ENCODE peak calls at places on chromosomes 7 and 10, in nine cellular contexts. M, C, U, V, W, K, F, O and R are unnamed samples.

GRCh38 chr10:123442901-123443300 is 223.3 kb upstream of the GPR26 start:
- DNase-seq in M (no peak), C (peak), U (no peak), V (no peak), W (no peak), K (no peak), F (no peak), O (no peak), R (peak)

GRCh38 chr7:927031-927671 is 27.3 kb downstream of the ADAP1 start:
- DNase-seq in M (no peak), C (no peak), U (peak), V (no peak), W (no peak), K (no peak), F (no peak), O (no peak), R (no peak)

GRCh38 chr10:80186364-80187012 is 18.8 kb downstream of the ANXA11 start:
- DNase-seq in M (no peak), C (no peak), U (peak), V (no peak), W (no peak), K (no peak), F (no peak), O (no peak), R (no peak)

GRCh38 chr7:129381710-129382484 is 52.3 kb upstream of the STRIP2 start:
- DNase-seq in M (no peak), C (no peak), U (no peak), V (no peak), W (no peak), K (no peak), F (no peak), O (no peak), R (no peak)

GRCh38 chr7:114502454-114503254 is 88.0 kb downstream of the FOXP2 start:
- DNase-seq in M (no peak), C (no peak), U (no peak), V (no peak), W (peak), K (no peak), F (no peak), O (peak), R (no peak)

GRCh38 chr10:34656676-34657075 is 158.4 kb downstream of the PARD3 start:
- DNase-seq in M (peak), C (no peak), U (no peak), V (no peak), W (no peak), K (no peak), F (no peak), O (no peak), R (no peak)

GRCh38 chr7:31432166-31432565 is 81.7 kb upstream of the ITPRID1 start:
- DNase-seq in M (no peak), C (no peak), U (no peak), V (no peak), W (no peak), K (no peak), F (no peak), O (no peak), R (no peak)

GRCh38 chr10:101052285-101052684 is 9.5 kb upstream of the KAZALD1 start:
- DNase-seq in M (no peak), C (no peak), U (no peak), V (no peak), W (peak), K (peak), F (no peak), O (no peak), R (no peak)

GRCh38 chr7:101537205-101537604 is 91.9 kb downstream of the MYL10 start:
- DNase-seq in M (no peak), C (no peak), U (no peak), V (no peak), W (no peak), K (peak), F (no peak), O (no peak), R (no peak)

GRCh38 chr7:100266576-100267354 is 40.7 kb upstream of the SPDYE3 start:
- DNase-seq in M (peak), C (no peak), U (no peak), V (no peak), W (no peak), K (no peak), F (no peak), O (peak), R (no peak)

GRCh38 chr10:113087082-113088029 is 137.3 kb downstream of the TCF7L2 start:
- DNase-seq in M (peak), C (no peak), U (no peak), V (no peak), W (peak), K (peak), F (no peak), O (peak), R (no peak)

GRCh38 chr10:110829721-110830410 is 41.9 kb upstream of the PDCD4 start:
- DNase-seq in M (no peak), C (no peak), U (no peak), V (no peak), W (no peak), K (no peak), F (no peak), O (no peak), R (no peak)

GRCh38 chr10:79940431-79940830 is 8.5 kb downstream of the SFTPD start:
- DNase-seq in M (peak), C (no peak), U (no peak), V (no peak), W (no peak), K (no peak), F (no peak), O (no peak), R (no peak)

GRCh38 chr7:158353606-158354570 is 233.7 kb downstream of the PTPRN2 start:
- DNase-seq in M (peak), C (no peak), U (no peak), V (no peak), W (peak), K (peak), F (no peak), O (no peak), R (no peak)

GRCh38 chr10:46520941-46521340 is 35.5 kb downstream of the GPRIN2 start:
- DNase-seq in M (peak), C (no peak), U (peak), V (no peak), W (peak), K (no peak), F (no peak), O (no peak), R (no peak)
- TF ChIP-seq CTCF in M (no peak), C (no peak), U (no peak), V (no peak), W (no peak), K (no peak), F (no peak), O (no peak), R (no peak)

DNA sequence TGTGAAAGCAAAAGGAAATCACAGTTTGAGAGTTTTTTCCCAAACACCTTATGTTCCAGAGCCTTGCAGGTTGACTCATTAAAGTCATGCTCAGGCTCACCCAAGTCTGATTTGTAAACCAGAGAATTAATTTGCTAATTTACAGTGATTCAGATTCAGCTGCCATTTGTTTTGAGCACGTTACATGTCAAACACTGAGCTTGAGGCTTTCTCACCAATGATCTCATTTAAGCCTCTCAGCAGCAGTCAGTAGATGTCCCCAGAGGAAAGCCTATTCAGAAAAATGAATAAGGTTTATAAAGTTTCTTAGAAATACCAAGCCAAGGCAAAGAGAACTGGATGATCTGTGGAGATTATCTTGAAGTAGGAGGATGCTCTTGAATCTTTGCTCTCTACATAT is 420.4 kb downstream of the HTR7 start:
- DNase-seq in M (no peak), C (no peak), U (no peak), V (no peak), W (peak), K (no peak), F (no peak), O (no peak), R (no peak)
- TF ChIP-seq CTCF in M (no peak), C (no peak), U (no peak), V (no peak), W (no peak), K (no peak), F (no peak), O (no peak), R (no peak)

DNA sequence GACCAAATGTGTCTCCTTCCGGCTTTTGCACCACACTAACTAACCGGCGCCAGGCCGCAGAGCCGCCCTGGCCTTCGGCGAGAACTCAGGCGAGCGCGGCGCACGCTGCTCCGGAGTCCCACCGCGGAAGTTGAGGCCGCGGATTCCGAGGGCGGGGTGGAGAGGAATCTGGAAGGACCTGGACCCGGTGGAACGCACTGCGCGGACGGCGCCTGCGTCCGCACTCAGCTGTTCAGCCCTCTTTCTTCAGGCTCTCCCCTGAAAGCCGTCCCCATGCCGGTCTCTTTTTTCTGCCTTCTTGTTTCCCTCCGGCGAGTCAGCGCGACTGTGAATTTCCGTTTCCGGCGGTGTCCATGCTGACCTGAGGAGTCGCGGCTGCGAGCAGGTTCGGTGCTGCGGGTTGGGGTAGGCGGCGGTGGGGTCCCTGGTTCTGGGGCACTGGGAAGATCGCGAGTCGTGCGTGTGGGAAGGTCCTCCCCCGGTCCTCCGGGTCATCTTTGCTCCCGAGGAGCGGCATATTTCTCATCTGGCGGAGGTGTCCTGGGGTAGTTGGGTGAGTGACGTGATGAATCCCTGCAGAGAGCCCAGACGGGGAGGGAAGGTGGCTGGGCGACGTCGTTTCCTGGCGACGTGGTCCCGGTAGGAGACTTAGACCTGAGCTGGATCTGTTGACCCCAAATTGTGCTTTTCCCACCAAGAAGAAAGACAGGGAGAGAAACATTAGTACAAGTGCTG is at the start of gene BMS1:
- DNase-seq in M (peak), C (peak), U (peak), V (peak), W (peak), K (peak), F (peak), O (peak), R (peak)
- TF ChIP-seq CTCF in M (no peak), C (no peak), U (no peak), V (no peak), W (no peak), K (no peak), F (no peak), O (no peak), R (no peak)

GRCh38 chr10:115706482-115707076 is 566.4 kb downstream of the GFRA1 start:
- DNase-seq in M (no peak), C (no peak), U (no peak), V (no peak), W (peak), K (peak), F (no peak), O (peak), R (no peak)
- TF ChIP-seq CTCF in M (peak), C (peak), U (peak), V (peak), W (peak), K (peak), F (no peak), O (peak), R (peak)